ENCODE peak calls at places on chromosomes 6 and 20, in four cellular contexts. One of them, this sample, is unnamed.

GRCh38 chr20:44356353-44356723 is 839 bp downstream of the HNF4A start:
- DNase-seq in breast epithelium: no peak
- DNase-seq in adrenal gland: no peak
- DNase-seq in endothelial cell of umbilical vein: no peak
- DNase-seq in this sample: no peak

GRCh38 chr20:64110411-64111068 is 3.2 kb upstream of the NPBWR2 start:
- DNase-seq in breast epithelium: peak
- DNase-seq in adrenal gland: peak
- DNase-seq in endothelial cell of umbilical vein: no peak
- DNase-seq in this sample: no peak

GRCh38 chr20:23926941-23927872 is 47.7 kb upstream of the CST5 start:
- DNase-seq in breast epithelium: no peak
- DNase-seq in adrenal gland: no peak
- DNase-seq in endothelial cell of umbilical vein: no peak
- DNase-seq in this sample: no peak

GRCh38 chr6:155116571-155116910 is 121.4 kb downstream of the TIAM2 start:
- DNase-seq in breast epithelium: no peak
- DNase-seq in adrenal gland: no peak
- DNase-seq in endothelial cell of umbilical vein: no peak
- DNase-seq in this sample: no peak

GRCh38 chr20:61436268-61436667 is 184.2 kb downstream of the CDH4 start:
- DNase-seq in breast epithelium: no peak
- DNase-seq in adrenal gland: no peak
- DNase-seq in endothelial cell of umbilical vein: no peak
- DNase-seq in this sample: no peak

GRCh38 chr6:48919555-48919954 is 543.5 kb downstream of the MMUT start:
- DNase-seq in breast epithelium: no peak
- DNase-seq in adrenal gland: no peak
- DNase-seq in endothelial cell of umbilical vein: no peak
- DNase-seq in this sample: no peak

GRCh38 chr20:4919047-4919704 is 82.1 kb downstream of the SLC23A2 start:
- DNase-seq in breast epithelium: no peak
- DNase-seq in adrenal gland: no peak
- DNase-seq in endothelial cell of umbilical vein: no peak
- DNase-seq in this sample: peak

GRCh38 chr20:16241911-16242310 is 331.3 kb downstream of the KIF16B start:
- DNase-seq in breast epithelium: no peak
- DNase-seq in adrenal gland: no peak
- DNase-seq in endothelial cell of umbilical vein: no peak
- DNase-seq in this sample: no peak

GRCh38 chr20:32470940-32471339 is 112.8 kb downstream of the ASXL1 start:
- DNase-seq in breast epithelium: no peak
- DNase-seq in adrenal gland: no peak
- DNase-seq in endothelial cell of umbilical vein: no peak
- DNase-seq in this sample: no peak

GRCh38 chr6:111727798-111728197 is 122.1 kb upstream of the TRAF3IP2 start:
- DNase-seq in breast epithelium: no peak
- DNase-seq in adrenal gland: no peak
- DNase-seq in endothelial cell of umbilical vein: no peak
- DNase-seq in this sample: no peak

GRCh38 chr6:44096615-44097014 is 30.6 kb downstream of the MRPL14 start:
- DNase-seq in breast epithelium: peak
- DNase-seq in adrenal gland: peak
- DNase-seq in endothelial cell of umbilical vein: peak
- DNase-seq in this sample: peak

GRCh38 chr6:150729188-150729748 is 129.6 kb downstream of the PLEKHG1 start:
- DNase-seq in breast epithelium: no peak
- DNase-seq in adrenal gland: no peak
- DNase-seq in endothelial cell of umbilical vein: no peak
- DNase-seq in this sample: no peak

GRCh38 chr6:39495023-39495422 is 172.5 kb upstream of the KCNK16 start:
- DNase-seq in breast epithelium: no peak
- DNase-seq in adrenal gland: no peak
- DNase-seq in endothelial cell of umbilical vein: no peak
- DNase-seq in this sample: no peak

GRCh38 chr6:8623441-8623840 is 188.1 kb upstream of the SLC35B3 start:
- DNase-seq in breast epithelium: no peak
- DNase-seq in adrenal gland: no peak
- DNase-seq in endothelial cell of umbilical vein: no peak
- DNase-seq in this sample: no peak

GRCh38 chr20:64241061-64241460 is 14.5 kb upstream of the PCMTD2 start:
- DNase-seq in breast epithelium: no peak
- DNase-seq in adrenal gland: no peak
- DNase-seq in endothelial cell of umbilical vein: no peak
- DNase-seq in this sample: no peak

GRCh38 chr20:13336308-13337089 is 115.4 kb downstream of the ISM1 start:
- DNase-seq in breast epithelium: no peak
- DNase-seq in adrenal gland: no peak
- DNase-seq in endothelial cell of umbilical vein: no peak
- DNase-seq in this sample: no peak

GRCh38 chr6:27275025-27275956 is 27.8 kb downstream of the PRSS16 start:
- DNase-seq in breast epithelium: no peak
- DNase-seq in adrenal gland: no peak
- DNase-seq in endothelial cell of umbilical vein: no peak
- DNase-seq in this sample: no peak

GRCh38 chr6:30752164-30752927 is 8.0 kb upstream of the IER3 start:
- DNase-seq in breast epithelium: peak
- DNase-seq in adrenal gland: peak
- DNase-seq in endothelial cell of umbilical vein: peak
- DNase-seq in this sample: peak

GRCh38 chr6:11921017-11921438 is 91.1 kb upstream of the HIVEP1 start:
- DNase-seq in breast epithelium: no peak
- DNase-seq in adrenal gland: peak
- DNase-seq in endothelial cell of umbilical vein: peak
- DNase-seq in this sample: peak

GRCh38 chr6:79544299-79544927 is 7.2 kb upstream of the LCA5 start:
- DNase-seq in breast epithelium: no peak
- DNase-seq in adrenal gland: no peak
- DNase-seq in endothelial cell of umbilical vein: no peak
- DNase-seq in this sample: no peak

GRCh38 chr20:8693709-8694108 is 375.2 kb upstream of the PLCB4 start:
- DNase-seq in breast epithelium: no peak
- DNase-seq in adrenal gland: no peak
- DNase-seq in endothelial cell of umbilical vein: no peak
- DNase-seq in this sample: no peak

GRCh38 chr6:305371-306206 is 13.3 kb downstream of the DUSP22 start:
- DNase-seq in breast epithelium: no peak
- DNase-seq in adrenal gland: no peak
- DNase-seq in endothelial cell of umbilical vein: no peak
- DNase-seq in this sample: no peak

GRCh38 chr20:45964024-45964423 is 8.0 kb downstream of the ZNF335 start:
- DNase-seq in breast epithelium: no peak
- DNase-seq in adrenal gland: peak
- DNase-seq in endothelial cell of umbilical vein: no peak
- DNase-seq in this sample: peak

GRCh38 chr6:35214869-35215664 is 1.3 kb downstream of the SCUBE3 start:
- DNase-seq in breast epithelium: no peak
- DNase-seq in adrenal gland: no peak
- DNase-seq in endothelial cell of umbilical vein: no peak
- DNase-seq in this sample: no peak

GRCh38 chr6:35215665-35216411 is 2.1 kb downstream of the SCUBE3 start:
- DNase-seq in breast epithelium: no peak
- DNase-seq in adrenal gland: no peak
- DNase-seq in endothelial cell of umbilical vein: no peak
- DNase-seq in this sample: no peak

GRCh38 chr6:35216412-35216732 is 2.6 kb downstream of the SCUBE3 start:
- DNase-seq in breast epithelium: no peak
- DNase-seq in adrenal gland: no peak
- DNase-seq in endothelial cell of umbilical vein: no peak
- DNase-seq in this sample: no peak

GRCh38 chr6:35213161-35213823 is 464 bp upstream of the SCUBE3 start:
- DNase-seq in breast epithelium: no peak
- DNase-seq in adrenal gland: no peak
- DNase-seq in endothelial cell of umbilical vein: no peak
- DNase-seq in this sample: no peak

DNA sequence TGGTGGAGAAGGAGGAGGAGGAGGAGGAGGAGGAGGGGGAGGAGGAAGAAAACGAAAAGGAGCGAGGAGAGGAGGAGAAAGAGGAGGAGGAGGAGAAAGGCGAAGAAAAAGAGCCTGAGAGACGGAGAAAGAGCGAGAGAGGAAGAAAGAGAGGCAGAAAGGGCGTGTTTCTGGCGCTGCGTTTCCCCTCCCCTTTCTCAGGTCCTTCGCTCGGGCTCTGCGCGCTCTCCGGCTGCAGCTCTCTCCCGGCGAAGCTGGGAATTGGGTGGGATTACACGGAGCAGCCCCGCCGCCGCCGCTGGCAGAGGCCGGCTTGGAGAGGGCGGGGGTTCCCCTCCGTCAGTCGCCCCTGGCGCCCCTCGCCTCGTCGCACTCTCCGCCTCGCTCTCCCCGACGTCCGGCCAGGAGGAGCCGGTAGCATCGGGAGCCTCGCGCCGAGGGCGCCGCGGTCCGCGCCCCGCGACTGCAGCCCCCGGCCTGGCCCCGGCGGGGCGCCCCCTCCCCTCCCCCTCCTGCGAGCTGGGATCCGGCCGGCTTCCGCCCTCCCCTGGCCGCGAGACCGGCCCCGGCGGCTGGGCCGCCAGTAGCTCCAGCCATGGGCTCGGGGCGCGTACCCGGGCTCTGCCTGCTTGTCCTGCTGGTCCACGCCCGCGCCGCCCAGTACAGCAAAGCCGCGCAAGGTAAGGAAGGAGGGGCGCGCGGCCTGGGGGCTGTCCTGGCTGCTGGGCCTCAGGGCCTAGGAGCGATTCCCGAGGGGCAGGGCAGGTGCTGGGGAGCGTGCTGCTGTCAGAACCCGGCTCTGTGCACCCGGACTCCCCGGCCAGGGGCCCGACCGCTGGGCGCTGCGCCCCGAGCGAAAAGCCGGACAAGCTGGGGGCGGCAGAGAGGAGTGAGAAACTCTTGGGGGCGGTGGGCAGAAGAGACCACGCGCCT is at the start of gene SCUBE3:
- DNase-seq in breast epithelium: no peak
- DNase-seq in adrenal gland: no peak
- DNase-seq in endothelial cell of umbilical vein: peak
- DNase-seq in this sample: no peak
- H3K4me3 ChIP-seq in breast epithelium: peak
- H3K4me3 ChIP-seq in adrenal gland: peak
- H3K4me3 ChIP-seq in endothelial cell of umbilical vein: peak
- H3K4me3 ChIP-seq in this sample: peak

GRCh38 chr6:170265655-170266054 is 25.2 kb downstream of the DLL1 start:
- DNase-seq in breast epithelium: no peak
- DNase-seq in adrenal gland: no peak
- DNase-seq in endothelial cell of umbilical vein: no peak
- DNase-seq in this sample: no peak
- TF ChIP-seq POLR2A in breast epithelium: no peak
- TF ChIP-seq POLR2A in adrenal gland: no peak
- TF ChIP-seq POLR2A in endothelial cell of umbilical vein: no peak
- TF ChIP-seq POLR2A in this sample: no peak

GRCh38 chr6:149452062-149452939 is 32.5 kb downstream of the ZC3H12D start:
- DNase-seq in breast epithelium: no peak
- DNase-seq in adrenal gland: no peak
- DNase-seq in endothelial cell of umbilical vein: no peak
- DNase-seq in this sample: no peak

GRCh38 chr6:149450679-149451360 is 34.0 kb downstream of the ZC3H12D start:
- DNase-seq in breast epithelium: peak
- DNase-seq in adrenal gland: no peak
- DNase-seq in endothelial cell of umbilical vein: no peak
- DNase-seq in this sample: no peak

GRCh38 chr6:149449054-149449453 is 35.8 kb downstream of the ZC3H12D start:
- DNase-seq in breast epithelium: no peak
- DNase-seq in adrenal gland: no peak
- DNase-seq in endothelial cell of umbilical vein: no peak
- DNase-seq in this sample: no peak

GRCh38 chr6:149451361-149452061 is 33.3 kb downstream of the ZC3H12D start:
- DNase-seq in breast epithelium: no peak
- DNase-seq in adrenal gland: no peak
- DNase-seq in endothelial cell of umbilical vein: no peak
- DNase-seq in this sample: peak

GRCh38 chr6:149449831-149450678 is 34.8 kb downstream of the ZC3H12D start:
- DNase-seq in breast epithelium: no peak
- DNase-seq in adrenal gland: no peak
- DNase-seq in endothelial cell of umbilical vein: no peak
- DNase-seq in this sample: no peak
- H3K4me3 ChIP-seq in breast epithelium: peak
- H3K4me3 ChIP-seq in adrenal gland: peak
- H3K4me3 ChIP-seq in endothelial cell of umbilical vein: no peak
- H3K4me3 ChIP-seq in this sample: no peak

DNA sequence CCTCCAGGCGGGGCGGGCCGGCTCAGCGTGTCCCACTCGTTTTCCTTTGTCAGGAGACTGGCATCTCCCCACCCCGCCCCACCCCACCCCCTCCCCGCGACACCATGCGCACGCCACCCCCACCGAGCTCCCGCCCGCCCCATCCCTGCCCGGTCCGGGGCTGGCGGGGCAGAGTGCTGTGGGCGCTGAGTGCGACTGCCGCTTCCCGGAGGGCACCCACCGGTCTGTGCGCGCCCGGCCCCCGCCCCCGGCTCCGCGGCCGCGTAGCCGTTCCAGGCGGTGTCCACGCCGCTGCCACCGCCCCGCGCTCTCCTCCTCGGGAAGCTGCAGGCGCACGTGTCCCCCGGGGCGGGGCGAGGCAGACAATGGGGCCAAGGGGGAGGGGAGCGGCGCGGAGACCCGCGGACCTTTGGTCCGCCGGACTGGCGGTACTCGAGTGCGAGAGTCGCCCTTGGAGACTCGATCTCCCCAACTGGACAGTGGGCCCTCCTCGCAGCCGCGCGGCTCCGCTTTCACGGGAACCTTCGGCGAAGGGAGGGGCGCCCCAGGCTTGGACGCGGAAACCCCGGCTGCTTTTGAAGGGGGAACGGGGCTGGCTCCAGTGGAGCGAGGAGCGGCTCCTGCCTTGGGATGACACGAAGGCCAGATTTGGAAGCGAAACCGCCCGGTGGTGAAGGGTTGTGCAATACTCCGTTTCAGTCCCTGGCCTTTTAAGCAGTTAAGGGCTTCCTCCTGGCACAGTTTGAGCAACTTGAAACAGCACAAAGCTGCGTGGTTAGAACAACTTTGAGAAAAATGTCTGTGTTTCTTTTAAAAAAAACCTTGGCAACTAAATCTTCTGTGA is 1.1 kb upstream of the SYNCRIP start:
- DNase-seq in breast epithelium: peak
- DNase-seq in adrenal gland: peak
- DNase-seq in endothelial cell of umbilical vein: peak
- DNase-seq in this sample: peak
- TF ChIP-seq POLR2A in breast epithelium: peak
- TF ChIP-seq POLR2A in adrenal gland: peak
- TF ChIP-seq POLR2A in endothelial cell of umbilical vein: peak
- TF ChIP-seq POLR2A in this sample: peak

This sample was measured in lower leg skin.